ENCODE peak calls at places on chromosomes 3 and 15, in six cellular contexts. B is pancreas, C is ovary, K is OCI-LY7, U is fibroblast of lung, N is foreskin fibroblast. S is an unnamed sample.

GRCh38 chr15:67915374-67916050 is 75.7 kb upstream of the RNU6-1 start:
- DNase-seq in B (peak; percentile 77), C (peak; percentile 64), K (no peak), U (peak; percentile 43), N (peak; percentile 12), S (peak; percentile 20)

GRCh38 chr3:119427669-119428068 is 35.7 kb downstream of the TMEM39A start:
- DNase-seq in B (no peak), C (no peak), K (no peak), U (peak; percentile 14), N (no peak), S (peak; percentile 25)

GRCh38 chr15:48084759-48085420 is 35.9 kb upstream of the SLC24A5 start:
- DNase-seq in B (no peak), C (no peak), K (peak; percentile 23), U (peak; percentile 68), N (peak; percentile 48), S (peak; percentile 55)

GRCh38 chr15:52019394-52020252 is 604 bp downstream of the MAPK6 start:
- DNase-seq in B (peak; percentile 89), C (peak; percentile 83), K (peak; percentile 74), U (peak; percentile 92), N (peak; percentile 97), S (peak; percentile 93)

GRCh38 chr15:42153874-42154575 is 2.4 kb downstream of the PLA2G4F start:
- DNase-seq in B (no peak), C (no peak), K (no peak), U (no peak), N (no peak), S (no peak)

GRCh38 chr3:16811950-16812349 is 72.8 kb upstream of the PLCL2 start:
- DNase-seq in B (no peak), C (no peak), K (no peak), U (no peak), N (no peak), S (no peak)

GRCh38 chr3:107913671-107914070 is 177.2 kb downstream of the CD47 start:
- DNase-seq in B (no peak), C (no peak), K (no peak), U (no peak), N (peak; percentile 36), S (peak; percentile 96)

GRCh38 chr15:60345616-60346015 is 52.2 kb downstream of the ANXA2 start:
- DNase-seq in B (no peak), C (no peak), K (no peak), U (no peak), N (no peak), S (no peak)

GRCh38 chr3:46353639-46354410 is at the start of gene CCR2:
- DNase-seq in B (no peak), C (no peak), K (no peak), U (no peak), N (no peak), S (no peak)

GRCh38 chr3:126936853-126937395 is 46.0 kb upstream of the PLXNA1 start:
- DNase-seq in B (no peak), C (no peak), K (no peak), U (no peak), N (no peak), S (no peak)

GRCh38 chr15:88649286-88649733 is 10.5 kb downstream of the ISG20 start:
- DNase-seq in B (no peak), C (no peak), K (no peak), U (peak; percentile 94), N (peak; percentile 95), S (peak; percentile 99)

GRCh38 chr3:114081022-114081421 is 24.5 kb downstream of the QTRT2 start:
- DNase-seq in B (no peak), C (no peak), K (no peak), U (no peak), N (no peak), S (peak; percentile 46)

GRCh38 chr3:53286727-53287412 is 31.0 kb upstream of the TKT start:
- DNase-seq in B (no peak), C (no peak), K (no peak), U (peak; percentile 18), N (no peak), S (peak; percentile 38)

GRCh38 chr3:129836381-129837056 is 57.0 kb downstream of the TMCC1 start:
- DNase-seq in B (no peak), C (no peak), K (no peak), U (no peak), N (no peak), S (peak; percentile 26)

GRCh38 chr3:52820741-52821140 is 9.7 kb downstream of the ITIH4 start:
- DNase-seq in B (no peak), C (no peak), K (peak; percentile 52), U (no peak), N (peak; percentile 41), S (peak; percentile 22)

GRCh38 chr3:65953301-65953812 is 85.4 kb downstream of the MAGI1 start:
- DNase-seq in B (peak; percentile 93), C (no peak), K (no peak), U (no peak), N (no peak), S (no peak)

GRCh38 chr15:48592221-48592731 is 53.2 kb downstream of the FBN1 start:
- DNase-seq in B (no peak), C (no peak), K (no peak), U (peak; percentile 99), N (peak; percentile 93), S (peak; percentile 99)

GRCh38 chr3:138890555-138891187 is 55.9 kb upstream of the PIK3CB start:
- DNase-seq in B (no peak), C (no peak), K (peak; percentile 13), U (no peak), N (no peak), S (no peak)

GRCh38 chr3:31908391-31909097 is 72.5 kb downstream of the OSBPL10 start:
- DNase-seq in B (no peak), C (no peak), K (peak; percentile 74), U (peak; percentile 26), N (peak; percentile 53), S (no peak)

GRCh38 chr3:55286695-55287094 is 200.4 kb downstream of the WNT5A start:
- DNase-seq in B (no peak), C (no peak), K (no peak), U (no peak), N (no peak), S (no peak)

GRCh38 chr3:56806407-56806806 is 4.7 kb upstream of the ARHGEF3 start:
- DNase-seq in B (no peak), C (no peak), K (no peak), U (no peak), N (no peak), S (no peak)
- H3K4me3 ChIP-seq in B (no peak overlapping the region), C (no peak overlapping the region), K (no peak overlapping the region), U (no peak overlapping the region), N (no peak overlapping the region), S (no peak overlapping the region)

GRCh38 chr15:26261413-26261812 is 398.3 kb upstream of the ATP10A start:
- DNase-seq in B (no peak), C (no peak), K (no peak), U (no peak), N (no peak), S (no peak)
- TF ChIP-seq CTCF in B (no peak), C (no peak), K (no peak), U (no peak), N (no peak), S (no peak)

GRCh38 chr3:141686477-141687280 is 51.4 kb upstream of the RNF7 start:
- DNase-seq in B (peak; percentile 20), C (peak; percentile 64), K (no peak), U (peak; percentile 84), N (peak; percentile 69), S (peak; percentile 69)
- H3K4me3 ChIP-seq in B (peak overlapping the region; percentile 25), C (peak overlapping the region; percentile 44), K (peak overlapping the region; percentile 12), U (peak overlapping the region; percentile 57), N (peak overlapping the region; percentile 34), S (peak overlapping the region; percentile 48)

GRCh38 chr15:93486407-93487117 is 397.6 kb upstream of the RGMA start:
- DNase-seq in B (peak; percentile 80), C (no peak), K (no peak), U (no peak), N (no peak), S (no peak)

GRCh38 chr15:93483923-93484322 is 394.9 kb upstream of the RGMA start:
- DNase-seq in B (no peak), C (no peak), K (no peak), U (no peak), N (no peak), S (no peak)

GRCh38 chr15:93488157-93488803 is 399.3 kb upstream of the RGMA start:
- DNase-seq in B (no peak), C (no peak), K (no peak), U (no peak), N (no peak), S (no peak)

GRCh38 chr15:93485438-93485837 is 396.4 kb upstream of the RGMA start:
- DNase-seq in B (no peak), C (no peak), K (no peak), U (no peak), N (no peak), S (no peak)

GRCh38 chr15:93485922-93486327 is 396.9 kb upstream of the RGMA start:
- DNase-seq in B (peak; percentile 81), C (peak; percentile 48), K (no peak), U (no peak), N (no peak), S (no peak)
- TF ChIP-seq CTCF in B (peak; percentile 17), C (peak; percentile 31), K (no peak), U (no peak), N (no peak), S (no peak)